ENCODE peak calls at places on chromosomes 5 and 9, in five cellular contexts. X is PC-9; G is CD4-positive, CD25-positive, alpha-beta regulatory T cell; U is stomach; H is GM23248. I is an unnamed sample. For H3K27me3, the result is how much of the 10 kb centered on the place peaks cover.

GRCh38 chr9:27125030-27125429 is 16.0 kb downstream of the TEK start:
- DNase-seq in U (peak), H (peak), G (no peak), X (peak), I (no peak)

GRCh38 chr5:73442960-73443627 is 5.5 kb downstream of the FOXD1 start:
- DNase-seq in H (no peak), G (no peak), X (no peak), U (no peak), I (no peak)

GRCh38 chr9:113653746-113654604 is 190.4 kb downstream of the RGS3 start:
- DNase-seq in G (no peak), U (no peak), H (no peak), X (no peak), I (no peak)

GRCh38 chr9:129110740-129111142 is at the start of gene CRAT:
- DNase-seq in X (peak), G (peak), H (peak), U (peak), I (peak)

GRCh38 chr5:10832987-10833386 is 72.0 kb upstream of the DAP start:
- DNase-seq in X (no peak), H (peak), G (no peak), U (no peak), I (no peak)

GRCh38 chr5:149745-150450 is 41.4 kb upstream of the LRRC14B start:
- DNase-seq in H (no peak), X (no peak), G (no peak), U (no peak), I (no peak)

GRCh38 chr5:94276056-94276455 is 342.3 kb downstream of the KIAA0825 start:
- DNase-seq in H (no peak), X (no peak), G (no peak), U (no peak), I (no peak)

GRCh38 chr5:31854181-31854624 is 215.3 kb downstream of the PDZD2 start:
- DNase-seq in G (no peak), X (no peak), U (no peak), H (peak), I (peak)

GRCh38 chr5:144189800-144190429 is 19.2 kb downstream of the KCTD16 start:
- DNase-seq in G (peak), U (peak), H (peak), X (no peak), I (no peak)

GRCh38 chr5:171845857-171846785 is 60.5 kb downstream of the SMIM23 start:
- DNase-seq in X (no peak), U (no peak), H (peak), G (no peak), I (peak)

GRCh38 chr9:107637421-107638420 is 148.2 kb upstream of the KLF4 start:
- DNase-seq in G (no peak), U (peak), X (peak), H (peak), I (peak)

GRCh38 chr5:78327761-78328510 is 32.5 kb upstream of the SCAMP1 start:
- DNase-seq in X (peak), U (peak), G (no peak), H (no peak), I (no peak)

GRCh38 chr9:134928796-134929559 is 11.3 kb upstream of the FCN1 start:
- DNase-seq in H (no peak), U (no peak), X (no peak), G (no peak), I (peak)

GRCh38 chr9:13993482-13994267 is 320.3 kb downstream of the NFIB start:
- DNase-seq in H (no peak), G (no peak), U (no peak), X (no peak), I (no peak)

GRCh38 chr5:1490360-1490759 is 33.4 kb downstream of the LPCAT1 start:
- DNase-seq in H (no peak), U (no peak), G (no peak), X (no peak), I (no peak)

GRCh38 chr9:98750396-98751060 is 41.8 kb upstream of the GABBR2 start:
- DNase-seq in X (no peak), U (no peak), H (no peak), G (no peak), I (no peak)

GRCh38 chr9:108534741-108535140 is 321.0 kb downstream of the ACTL7B start:
- DNase-seq in H (peak), G (no peak), U (no peak), X (no peak), I (no peak)

GRCh38 chr5:61768692-61769281 is 436.7 kb downstream of the ZSWIM6 start:
- DNase-seq in X (peak), U (peak), G (peak), H (peak), I (peak)

GRCh38 chr5:171309526-171310333 is 682 bp downstream of the TLX3 start:
- DNase-seq in U (no peak), G (peak), X (no peak), H (no peak), I (peak)

GRCh38 chr5:59090323-59090722 is 507.4 kb downstream of the RAB3C start:
- DNase-seq in G (no peak), U (no peak), H (no peak), X (no peak), I (no peak)

GRCh38 chr5:176621661-176622079 is 8.7 kb downstream of the SNCB start:
- DNase-seq in U (no peak), G (no peak), X (no peak), H (no peak), I (no peak)

GRCh38 chr5:123856736-123857135 is 344.8 kb downstream of the CSNK1G3 start:
- DNase-seq in X (no peak), U (no peak), G (no peak), H (no peak), I (no peak)

GRCh38 chr5:142748568-142749249 is 21.5 kb upstream of the ARHGAP26 start:
- DNase-seq in U (peak), G (peak), H (no peak), X (no peak), I (peak)

GRCh38 chr9:109329274-109330258 is 8.7 kb upstream of the EPB41L4B start:
- DNase-seq in U (peak), X (peak), G (no peak), H (peak), I (peak)

GRCh38 chr9:112447283-112447761 is 39.3 kb upstream of the KIAA1958 start:
- DNase-seq in H (peak), X (no peak), G (peak), U (no peak), I (no peak)

GRCh38 chr9:115524467-115525059 is 406.6 kb upstream of the TNC start:
- DNase-seq in G (peak), U (no peak), H (peak), X (peak), I (peak)

GRCh38 chr5:93915142-93915553 is 173.7 kb upstream of the POU5F2 start:
- DNase-seq in U (no peak), X (no peak), H (peak), G (peak), I (peak)

GRCh38 chr5:1772634-1773033 is 27.0 kb downstream of the MRPL36 start:
- DNase-seq in U (no peak), H (peak), G (peak), X (no peak), I (no peak)

GRCh38 chr5:54249210-54250028 is 61.0 kb downstream of the ARL15 start:
- DNase-seq in U (peak), X (no peak), G (no peak), H (peak), I (no peak)

GRCh38 chr9:34125681-34126206 is 754 bp downstream of the DCAF12 start:
- DNase-seq in X (peak), H (peak), G (no peak), U (no peak), I (peak)

GRCh38 chr9:131422241-131422792 is 28.4 kb downstream of the PRRC2B start:
- DNase-seq in X (peak), U (no peak), H (peak), G (no peak), I (peak)

GRCh38 chr5:115586525-115587146 is 15.6 kb downstream of the TICAM2 start:
- DNase-seq in G (peak), H (peak), U (no peak), X (no peak), I (no peak)

GRCh38 chr5:140221697-140222223 is 46.8 kb downstream of the CYSTM1 start:
- DNase-seq in G (peak), U (no peak), H (peak), X (no peak), I (no peak)

GRCh38 chr9:76374702-76375543 is 19.3 kb downstream of the RFK start:
- DNase-seq in G (no peak), U (peak), X (peak), H (peak), I (peak)

GRCh38 chr5:138276402-138277054 is 2.1 kb upstream of the GFRA3 start:
- DNase-seq in H (no peak), G (no peak), X (no peak), U (no peak), I (no peak)

GRCh38 chr5:170443624-170444023 is 54.5 kb upstream of the KCNMB1 start:
- DNase-seq in X (no peak), H (no peak), U (no peak), G (no peak), I (no peak)

GRCh38 chr9:104758974-104759373 is 5.0 kb upstream of the NIPSNAP3B start:
- DNase-seq in G (no peak), H (no peak), U (no peak), X (no peak), I (no peak)

GRCh38 chr5:39466804-39467203 is 42.0 kb upstream of the DAB2 start:
- DNase-seq in U (no peak), G (no peak), H (no peak), X (no peak), I (no peak)

GRCh38 chr9:12681620-12682019 is 11.6 kb upstream of the TYRP1 start:
- DNase-seq in U (no peak), H (peak), X (no peak), G (no peak), I (no peak)

GRCh38 chr9:28287413-28287812 is 714.1 kb upstream of the C9orf72 start:
- DNase-seq in U (no peak), X (no peak), G (no peak), H (no peak), I (no peak)
- H3K4me3 ChIP-seq in U (no peak), X (no peak), G (no peak), H (no peak), I (no peak)

GRCh38 chr5:175284806-175285205 is 159.2 kb downstream of the DRD1 start:
- DNase-seq in H (no peak), U (no peak), G (no peak), X (no peak), I (no peak)

GRCh38 chr5:175288048-175288621 is 155.8 kb downstream of the DRD1 start:
- DNase-seq in X (peak), H (peak), G (no peak), U (no peak), I (no peak)

GRCh38 chr5:175286981-175287380 is 157.0 kb downstream of the DRD1 start:
- DNase-seq in G (no peak), H (no peak), U (no peak), X (no peak), I (no peak)

GRCh38 chr5:175285263-175285662 is 158.7 kb downstream of the DRD1 start:
- DNase-seq in X (no peak), H (peak), G (no peak), U (no peak), I (no peak)

GRCh38 chr5:175290379-175290778 is 153.6 kb downstream of the DRD1 start:
- DNase-seq in U (no peak), X (no peak), G (no peak), H (no peak), I (no peak)
- H3K27me3 ChIP-seq in U (under half), X (under half), G (under half), H (under half), I (under half)

GRCh38 chr5:173741729-173742431 is 125.4 kb upstream of the BOD1 start:
- DNase-seq in H (no peak), G (no peak), X (no peak), U (no peak), I (no peak)
- H3K4me3 ChIP-seq in H (no peak), G (no peak), X (no peak), U (no peak), I (no peak)

GRCh38 chr5:88659529-88660325 is 223.3 kb downstream of the MEF2C start:
- DNase-seq in G (no peak), U (no peak), H (no peak), X (no peak), I (peak)

GRCh38 chr5:88657166-88657565 is 225.8 kb downstream of the MEF2C start:
- DNase-seq in G (no peak), H (no peak), U (no peak), X (no peak), I (no peak)

GRCh38 chr5:88660326-88660946 is 222.5 kb downstream of the MEF2C start:
- DNase-seq in G (no peak), H (peak), U (no peak), X (peak), I (peak)

GRCh38 chr5:88656196-88656935 is 226.6 kb downstream of the MEF2C start:
- DNase-seq in G (no peak), H (no peak), U (no peak), X (no peak), I (no peak)

GRCh38 chr5:88658005-88658404 is 225.0 kb downstream of the MEF2C start:
- DNase-seq in H (no peak), U (no peak), G (no peak), X (no peak), I (no peak)
- H3K27me3 ChIP-seq in H (under half), U (under half), G (under half), X (under half), I (half or more)

GRCh38 chr9:126683698-126684044 is 69.9 kb downstream of the LMX1B start:
- DNase-seq in U (no peak), H (no peak), X (no peak), G (no peak), I (no peak)

GRCh38 chr9:126682113-126682810 is 68.5 kb downstream of the LMX1B start:
- DNase-seq in H (no peak), U (no peak), G (no peak), X (no peak), I (peak)

GRCh38 chr9:126681336-126681735 is 67.6 kb downstream of the LMX1B start:
- DNase-seq in X (no peak), U (no peak), G (no peak), H (no peak), I (peak)

GRCh38 chr9:126684345-126684744 is 70.6 kb downstream of the LMX1B start:
- DNase-seq in H (no peak), X (no peak), G (no peak), U (no peak), I (no peak)

DNA sequence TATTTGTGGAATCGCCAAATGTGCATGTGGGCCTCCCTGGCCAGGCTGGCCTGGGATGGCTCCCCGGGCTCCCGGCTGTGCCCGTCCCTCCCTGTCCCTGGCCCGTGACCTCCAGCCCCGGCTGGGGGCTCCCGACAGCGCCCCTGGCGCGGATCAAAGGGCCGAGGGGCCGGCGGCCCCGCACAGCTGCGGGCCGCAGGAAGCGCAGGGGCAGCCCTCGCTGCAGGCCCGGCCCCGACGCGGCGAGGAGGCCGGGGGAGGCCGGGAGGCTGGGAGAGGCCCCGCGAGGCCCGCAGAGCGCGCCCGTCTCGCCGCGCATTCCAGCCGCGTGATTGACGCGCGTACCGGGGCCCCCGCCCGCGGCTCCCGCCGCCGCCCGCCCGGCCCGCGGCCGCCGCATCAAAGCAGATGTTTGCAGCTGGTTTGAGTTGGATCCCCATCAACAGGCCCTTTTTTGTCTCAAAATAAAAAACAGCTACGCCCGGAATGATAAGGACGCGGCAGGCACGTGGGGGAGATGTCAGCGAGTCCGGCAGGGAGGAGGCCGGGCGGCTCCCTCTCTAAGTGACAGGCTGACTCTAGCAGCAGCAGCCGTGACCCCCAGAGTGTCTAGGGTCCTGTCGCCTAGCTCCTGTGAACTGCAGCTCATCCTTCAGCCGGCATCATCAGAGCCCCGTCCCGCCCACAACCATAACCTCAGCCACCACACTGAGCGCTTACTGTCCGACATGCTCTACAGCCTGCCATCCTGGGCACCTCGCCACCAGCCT is 69.4 kb downstream of the LMX1B start:
- DNase-seq in X (no peak), U (no peak), H (peak), G (no peak), I (peak)
- H3K4me3 ChIP-seq in X (no peak), U (peak), H (no peak), G (no peak), I (no peak)

GRCh38 chr9:130267930-130268329 is 2.4 kb downstream of the HMCN2 start:
- DNase-seq in G (no peak), X (no peak), H (no peak), U (no peak), I (no peak)
- H3K27me3 ChIP-seq in G (under half), X (under half), H (half or more), U (under half), I (under half)

I was measured in H7.